ENCODE peak calls at places on chromosomes 13 and 19, in eight cellular contexts. F is brain microvascular endothelial cell; G is activated T-cell treated with anti-CD3 and anti-CD28 coated beads, Interleukin-2, amount 50 U/mL, for 72 hours; E is C1 segment of cervical spinal cord; Z is A549; P is HS-5; W is left lung; O is stimulated activated CD4-positive, alpha-beta T cell treated with anti-CD3 and anti-CD28 coated beads, Interleukin-15, amount 100 ng/mL, for 1 hour. X is an unnamed sample.

GRCh38 chr13:75480691-75481175 is 1.2 kb downstream of the TBC1D4 start:
- DNase-seq in F (no peak), G (peak; percentile 38), E (peak; percentile 41), Z (peak; percentile 59), P (no peak), W (peak; percentile 84), O (peak; percentile 3), X (no peak)

GRCh38 chr19:4052114-4052992 is 14.3 kb downstream of the ZBTB7A start:
- DNase-seq in F (no peak), G (no peak), E (no peak), Z (peak; percentile 76), P (no peak), W (peak; percentile 86), O (no peak), X (peak; percentile 83)

GRCh38 chr13:95536629-95537241 is 15.8 kb upstream of the CLDN10 start:
- DNase-seq in F (no peak), G (no peak), E (no peak), Z (peak; percentile 21), P (no peak), W (no peak), O (no peak), X (no peak)

GRCh38 chr13:24254151-24254810 is 55.1 kb upstream of the C1QTNF9 start:
- DNase-seq in F (no peak), G (peak; percentile 72), E (no peak), Z (no peak), P (no peak), W (no peak), O (peak; percentile 14), X (no peak)

GRCh38 chr13:77511552-77511951 is 24.0 kb upstream of the SCEL start:
- DNase-seq in F (no peak), G (no peak), E (no peak), Z (peak; percentile 13), P (no peak), W (no peak), O (no peak), X (no peak)

GRCh38 chr19:6108721-6109633 is 1.3 kb downstream of the RFX2 start:
- DNase-seq in F (no peak), G (peak; percentile 65), E (peak; percentile 1), Z (peak; percentile 37), P (no peak), W (peak; percentile 86), O (peak; percentile 56), X (no peak)

GRCh38 chr19:843180-843835 is 2.5 kb downstream of the PRTN3 start:
- DNase-seq in F (no peak), G (no peak), E (no peak), Z (peak; percentile 55), P (no peak), W (peak; percentile 91), O (no peak), X (no peak)

GRCh38 chr13:30998548-30999140 is 66.2 kb downstream of the TEX26 start:
- DNase-seq in F (peak; percentile 46), G (no peak), E (peak; percentile 56), Z (no peak), P (no peak), W (no peak), O (no peak), X (peak; percentile 47)

GRCh38 chr13:34019870-34020269 is 201.9 kb downstream of the RFC3 start:
- DNase-seq in F (no peak), G (no peak), E (no peak), Z (peak; percentile 71), P (no peak), W (no peak), O (no peak), X (no peak)

GRCh38 chr19:1255186-1256161 is 7.1 kb downstream of the MIDN start:
- DNase-seq in F (no peak), G (no peak), E (peak; percentile 46), Z (no peak), P (no peak), W (no peak), O (no peak), X (no peak)

GRCh38 chr19:10855879-10856522 is 7.8 kb downstream of the C19orf38 start:
- DNase-seq in F (no peak), G (no peak), E (no peak), Z (peak; percentile 68), P (no peak), W (no peak), O (no peak), X (peak; percentile 14)

GRCh38 chr19:49271080-49271753 is 53.8 kb downstream of the SLC6A16 start:
- DNase-seq in F (no peak), G (no peak), E (no peak), Z (no peak), P (no peak), W (no peak), O (no peak), X (no peak)

GRCh38 chr19:1833540-1833939 is 14.7 kb downstream of the REXO1 start:
- DNase-seq in F (no peak), G (no peak), E (no peak), Z (no peak), P (no peak), W (no peak), O (no peak), X (no peak)

GRCh38 chr19:42066075-42066754 is 3.8 kb downstream of the GRIK5 start:
- DNase-seq in F (peak; percentile 16), G (no peak), E (peak; percentile 39), Z (peak; percentile 62), P (no peak), W (no peak), O (no peak), X (no peak)

GRCh38 chr19:35136977-35137702 is 1.5 kb upstream of the FXYD1 start:
- DNase-seq in F (no peak), G (no peak), E (no peak), Z (no peak), P (no peak), W (no peak), O (no peak), X (no peak)

GRCh38 chr13:33816912-33817311 is 1.0 kb upstream of the RFC3 start:
- DNase-seq in F (no peak), G (no peak), E (no peak), Z (no peak), P (no peak), W (no peak), O (no peak), X (no peak)

X was measured in foreskin keratinocyte.